ENCODE peak calls at places on chromosomes 4 and X, in seven cellular contexts. S, U, D, M, T, F and G are unnamed samples.

GRCh38 chr4:54898163-54898562 is 227.2 kb downstream of the KDR start:
- DNase-seq in S (no peak), U (no peak), D (no peak), M (no peak), T (no peak), F (no peak), G (no peak)

GRCh38 chrX:71216446-71216845 is 6.6 kb upstream of the GJB1 start:
- DNase-seq in S (no peak), U (no peak), D (no peak), M (no peak), T (no peak), F (no peak), G (no peak)

GRCh38 chrX:98207947-98208346 is 1324.2 kb downstream of the RPA4 start:
- DNase-seq in S (no peak), U (no peak), D (no peak), M (no peak), T (no peak), F (no peak), G (no peak)

GRCh38 chr4:4419896-4420295 is 33.0 kb downstream of the NSG1 start:
- DNase-seq in S (no peak), U (no peak), D (no peak), M (no peak), T (no peak), F (no peak), G (no peak)

GRCh38 chr4:87313756-87314155 is 8.9 kb downstream of the HSD17B13 start:
- DNase-seq in S (no peak), U (no peak), D (no peak), M (no peak), T (no peak), F (no peak), G (no peak)

GRCh38 chr4:87003266-87003665 is 68.5 kb downstream of the AFF1 start:
- DNase-seq in S (no peak), U (no peak), D (no peak), M (no peak), T (no peak), F (no peak), G (no peak)

GRCh38 chr4:157978680-157979361 is 194.0 kb downstream of the GASK1B start:
- DNase-seq in S (no peak), U (peak), D (peak), M (peak), T (peak), F (peak), G (peak)

GRCh38 chr4:26235500-26235899 is 85.3 kb upstream of the RBPJ start:
- DNase-seq in S (no peak), U (no peak), D (peak), M (peak), T (no peak), F (peak), G (peak)

GRCh38 chr4:182486895-182487294 is 243.7 kb downstream of the TENM3 start:
- DNase-seq in S (no peak), U (no peak), D (no peak), M (no peak), T (peak), F (no peak), G (no peak)

GRCh38 chrX:106564986-106565385 is 46.8 kb upstream of the RADX start:
- DNase-seq in S (no peak), U (no peak), D (no peak), M (no peak), T (no peak), F (no peak), G (no peak)

GRCh38 chr4:99324361-99324760 is 3.2 kb upstream of the ADH1B start:
- DNase-seq in S (no peak), U (no peak), D (no peak), M (no peak), T (no peak), F (no peak), G (no peak)

GRCh38 chr4:40254961-40255721 is 58.3 kb downstream of the RHOH start:
- DNase-seq in S (no peak), U (no peak), D (no peak), M (no peak), T (peak), F (peak), G (no peak)

GRCh38 chr4:114087596-114088230 is 108.3 kb upstream of the ARSJ start:
- DNase-seq in S (no peak), U (no peak), D (peak), M (peak), T (peak), F (peak), G (no peak)

GRCh38 chrX:47458528-47458927 is 24.5 kb downstream of the ZNF41 start:
- DNase-seq in S (no peak), U (no peak), D (no peak), M (no peak), T (no peak), F (no peak), G (no peak)

GRCh38 chr4:112410364-112410763 is 105.6 kb downstream of the NEUROG2 start:
- DNase-seq in S (no peak), U (no peak), D (no peak), M (no peak), T (no peak), F (no peak), G (no peak)

GRCh38 chrX:134115270-134115669 is 121.7 kb upstream of the CCDC160 start:
- DNase-seq in S (no peak), U (no peak), D (no peak), M (no peak), T (no peak), F (no peak), G (no peak)

GRCh38 chrX:22686138-22686541 is 313.6 kb upstream of the DDX53 start:
- DNase-seq in S (no peak), U (no peak), D (peak), M (peak), T (peak), F (no peak), G (peak)

GRCh38 chr4:73735231-73735630 is 5.1 kb upstream of the CXCL8 start:
- DNase-seq in S (no peak), U (no peak), D (peak), M (no peak), T (peak), F (peak), G (no peak)

GRCh38 chr4:6071191-6071958 is 53.1 kb upstream of the C4orf50 start:
- DNase-seq in S (no peak), U (no peak), D (no peak), M (no peak), T (no peak), F (no peak), G (no peak)

GRCh38 chrX:153825042-153825441 is 5.3 kb downstream of the PDZD4 start:
- DNase-seq in S (no peak), U (no peak), D (no peak), M (no peak), T (no peak), F (no peak), G (no peak)

GRCh38 chrX:39725928-39726619 is 371.7 kb downstream of the BCOR start:
- DNase-seq in S (no peak), U (no peak), D (peak), M (no peak), T (peak), F (peak), G (no peak)

GRCh38 chrX:124862304-124862703 is 457.4 kb upstream of the TEX13C start:
- DNase-seq in S (no peak), U (no peak), D (no peak), M (no peak), T (no peak), F (no peak), G (no peak)

GRCh38 chr4:185143596-185143969 is 517 bp downstream of the SLC25A4 start:
- DNase-seq in S (no peak), U (no peak), D (no peak), M (peak), T (peak), F (no peak), G (peak)

GRCh38 chr4:54318904-54319303 is 89.8 kb downstream of the PDGFRA start:
- DNase-seq in S (no peak), U (no peak), D (peak), M (no peak), T (peak), F (peak), G (no peak)

GRCh38 chrX:65679071-65679540 is 11.7 kb downstream of the MSN start:
- DNase-seq in S (no peak), U (no peak), D (no peak), M (no peak), T (peak), F (no peak), G (no peak)

GRCh38 chrX:1355131-1355799 is 18.7 kb downstream of the IL3RA start:
- DNase-seq in S (no peak), U (no peak), D (no peak), M (no peak), T (no peak), F (no peak), G (no peak)

GRCh38 chrX:24231169-24231568 is 81.6 kb downstream of the ZFX start:
- DNase-seq in S (no peak), U (no peak), D (peak), M (peak), T (peak), F (peak), G (no peak)

GRCh38 chr4:89497517-89498308 is 190.1 kb upstream of the GPRIN3 start:
- DNase-seq in S (no peak), U (no peak), D (no peak), M (no peak), T (peak), F (no peak), G (no peak)